ENCODE peak calls at places on chromosomes 6 and 20, in four cellular contexts. F is GM23338, R is hepatocyte, D is SK-N-SH. W is an unnamed sample.

GRCh38 chr6:97240222-97240621 is 42.8 kb downstream of the MMS22L start:
- DNase-seq in F (no peak), R (no peak), D (no peak), W (no peak)

GRCh38 chr20:62970307-62971210 is 18.1 kb downstream of the SLC17A9 start:
- DNase-seq in F (no peak), R (no peak), D (no peak), W (no peak)

GRCh38 chr6:164107297-164107995 is 692.9 kb downstream of the QKI start:
- DNase-seq in F (no peak), R (no peak), D (no peak), W (no peak)

GRCh38 chr20:24697411-24697810 is 228.0 kb downstream of the SYNDIG1 start:
- DNase-seq in F (no peak), R (no peak), D (no peak), W (no peak)

GRCh38 chr6:22899446-22899845 is 330.1 kb downstream of the HDGFL1 start:
- DNase-seq in F (no peak), R (no peak), D (no peak), W (no peak)

GRCh38 chr6:146876271-146877151 is 277.7 kb downstream of the ADGB start:
- DNase-seq in F (no peak), R (no peak), D (no peak), W (no peak)

GRCh38 chr6:46170357-46171289 is at the start of gene ENPP5:
- DNase-seq in F (peak; percentile 98), R (peak; percentile 93), D (peak; percentile 44), W (peak; percentile 79)

GRCh38 chr6:63319911-63320310 is at the start of gene LGSN:
- DNase-seq in F (no peak), R (no peak), D (no peak), W (no peak)

GRCh38 chr6:51213806-51214205 is 395.1 kb downstream of the TFAP2B start:
- DNase-seq in F (peak; percentile 56), R (no peak), D (no peak), W (no peak)

GRCh38 chr6:72363844-72364740 is 257.8 kb upstream of the KCNQ5 start:
- DNase-seq in F (no peak), R (peak; percentile 51), D (no peak), W (no peak)

GRCh38 chr20:63686492-63687321 is 9.7 kb upstream of the TNFRSF6B start:
- DNase-seq in F (no peak), R (peak; percentile 60), D (no peak), W (no peak)

GRCh38 chr6:75290558-75290957 is 6.0 kb upstream of the TMEM30A start:
- DNase-seq in F (peak; percentile 60), R (no peak), D (peak; percentile 37), W (no peak)

GRCh38 chr20:40279390-40279789 is 409.6 kb downstream of the MAFB start:
- DNase-seq in F (no peak), R (peak; percentile 32), D (peak; percentile 61), W (no peak)

GRCh38 chr20:63176035-63176434 is 39.9 kb downstream of the YTHDF1 start:
- DNase-seq in F (peak; percentile 83), R (peak; percentile 44), D (no peak), W (no peak)

GRCh38 chr20:13401596-13401995 is 180.5 kb downstream of the ISM1 start:
- DNase-seq in F (no peak), R (no peak), D (no peak), W (no peak)

GRCh38 chr6:156857573-156857972 is 80.4 kb downstream of the ARID1B start:
- DNase-seq in F (no peak), R (no peak), D (no peak), W (no peak)

GRCh38 chr6:125273251-125273650 is 28.5 kb downstream of the HDDC2 start:
- DNase-seq in F (no peak), R (no peak), D (no peak), W (no peak)

GRCh38 chr20:24450646-24451376 is 18.6 kb upstream of the SYNDIG1 start:
- DNase-seq in F (no peak), R (no peak), D (no peak), W (no peak)

GRCh38 chr6:123587838-123588545 is 48.8 kb downstream of the TRDN start:
- DNase-seq in F (peak; percentile 67), R (no peak), D (no peak), W (no peak)

GRCh38 chr6:64034840-64035656 is 399.4 kb downstream of the PHF3 start:
- DNase-seq in F (no peak), R (peak; percentile 46), D (no peak), W (no peak)

GRCh38 chr20:40979247-40979646 is 49.4 kb upstream of the TOP1 start:
- DNase-seq in F (no peak), R (no peak), D (no peak), W (no peak)

GRCh38 chr20:10671221-10671849 is 2.5 kb downstream of the JAG1 start:
- DNase-seq in F (peak; percentile 85), R (peak; percentile 93), D (peak; percentile 71), W (peak; percentile 28)

GRCh38 chr20:34365765-34366213 is 2.7 kb downstream of the ITCH start:
- DNase-seq in F (no peak), R (no peak), D (no peak), W (peak; percentile 83)

GRCh38 chr6:127641905-127642304 is 64.9 kb downstream of the C6orf58 start:
- DNase-seq in F (peak; percentile 81), R (peak; percentile 51), D (peak; percentile 28), W (peak; percentile 30)

GRCh38 chr20:57388953-57389694 is 2.1 kb upstream of the RBM38 start:
- DNase-seq in F (peak; percentile 80), R (peak; percentile 92), D (no peak), W (peak; percentile 82)

GRCh38 chr6:150719861-150720260 is 120.2 kb downstream of the PLEKHG1 start:
- DNase-seq in F (no peak), R (no peak), D (no peak), W (no peak)

GRCh38 chr20:64246616-64247311 is 8.8 kb upstream of the PCMTD2 start:
- DNase-seq in F (no peak), R (no peak), D (peak; percentile 35), W (no peak)

GRCh38 chr6:33116881-33117711 is 41.3 kb downstream of the HLA-DPB1 start:
- DNase-seq in F (peak; percentile 87), R (peak; percentile 33), D (peak; percentile 19), W (no peak)

GRCh38 chr20:17558941-17559304 is 11.0 kb upstream of the DSTN start:
- DNase-seq in F (no peak), R (no peak), D (no peak), W (no peak)

GRCh38 chr6:167493961-167494697 is 169.2 kb downstream of the TTLL2 start:
- DNase-seq in F (no peak), R (no peak), D (no peak), W (no peak)

GRCh38 chr6:82298012-82298411 is 50.5 kb upstream of the IBTK start:
- DNase-seq in F (no peak), R (peak; percentile 44), D (no peak), W (no peak)

GRCh38 chr20:11551491-11551890 is 366.2 kb upstream of the BTBD3 start:
- DNase-seq in F (no peak), R (no peak), D (no peak), W (no peak)

GRCh38 chr20:35680464-35681183 is 15.9 kb upstream of the CPNE1 start:
- DNase-seq in F (no peak), R (no peak), D (no peak), W (peak; percentile 15)

GRCh38 chr20:19252670-19253120 is 40.3 kb downstream of the SLC24A3 start:
- DNase-seq in F (no peak), R (peak; percentile 61), D (no peak), W (no peak)

GRCh38 chr6:19699990-19700389 is 137.2 kb upstream of the ID4 start:
- DNase-seq in F (no peak), R (no peak), D (no peak), W (no peak)

GRCh38 chr6:132730560-132730959 is 16.7 kb upstream of the VNN1 start:
- DNase-seq in F (no peak), R (peak; percentile 53), D (no peak), W (no peak)

GRCh38 chr20:14288341-14289330 is 48.8 kb downstream of the FLRT3 start:
- DNase-seq in F (no peak), R (peak; percentile 7), D (no peak), W (no peak)

DNA sequence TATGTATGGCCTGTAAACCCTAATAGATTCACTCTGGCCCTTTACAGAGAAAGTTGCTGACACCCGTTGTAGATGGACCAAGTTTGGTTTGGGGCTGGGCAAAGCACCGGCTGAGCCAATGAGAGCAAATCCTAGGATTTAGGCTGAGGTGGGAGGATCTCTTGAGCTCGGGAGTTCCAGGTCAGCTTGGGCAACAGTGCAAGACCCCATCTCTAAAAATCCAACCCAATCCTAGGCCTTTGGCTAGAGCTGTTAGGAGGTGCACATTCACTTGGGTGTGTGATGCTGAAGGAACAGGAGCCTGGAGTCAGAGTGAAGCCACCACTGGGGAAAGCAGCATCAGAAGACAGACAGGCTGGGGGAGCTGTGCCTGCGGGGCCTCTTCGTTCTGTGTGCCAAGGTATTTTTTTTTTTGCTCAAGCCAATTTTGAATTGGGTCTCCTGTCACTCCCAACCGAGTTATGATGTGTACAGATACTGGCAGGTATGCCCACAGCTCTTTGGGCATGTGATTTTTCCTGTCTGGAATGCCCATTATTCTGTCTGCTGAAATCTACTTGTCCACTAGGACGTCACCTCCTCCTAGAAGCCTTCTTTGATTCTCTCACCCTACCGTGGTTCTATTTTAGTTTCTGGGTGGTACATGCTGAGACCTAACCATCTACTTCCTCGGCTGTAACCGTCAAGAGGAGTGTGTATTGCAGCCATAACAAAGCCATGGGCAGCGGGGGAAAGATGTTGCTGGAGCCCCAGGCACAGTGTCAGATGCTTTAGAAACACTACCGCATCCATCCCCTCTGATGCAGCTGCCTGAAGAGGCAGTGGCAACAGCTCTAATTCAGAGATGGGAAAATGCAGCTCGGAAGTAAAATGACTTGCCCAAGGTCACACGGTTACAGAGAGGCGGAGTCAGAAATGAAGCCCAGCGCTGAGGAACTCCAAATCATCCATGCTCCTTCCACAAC is 54.0 kb downstream of the TTI1 start:
- DNase-seq in F (no peak), R (no peak), D (no peak), W (no peak)
- TF ChIP-seq CTCF in F (peak; percentile 9), R (no peak), D (no peak), W (no peak)

GRCh38 chr6:140069576-140069975 is 695.1 kb upstream of the CITED2 start:
- DNase-seq in F (no peak), R (no peak), D (no peak), W (no peak)
- H3K9me2 ChIP-seq in F (no peaks in the 10 kb centered on the region), R (no peaks in the 10 kb centered on the region), D (no peaks in the 10 kb centered on the region), W (no peaks in the 10 kb centered on the region)

GRCh38 chr6:10310826-10311225 is 104.0 kb downstream of the TFAP2A start:
- DNase-seq in F (no peak), R (no peak), D (no peak), W (no peak)

GRCh38 chr6:10305740-10306423 is 109.0 kb downstream of the TFAP2A start:
- DNase-seq in F (no peak), R (no peak), D (no peak), W (no peak)

GRCh38 chr6:10307028-10307427 is 107.8 kb downstream of the TFAP2A start:
- DNase-seq in F (no peak), R (no peak), D (no peak), W (no peak)

GRCh38 chr6:10309826-10310405 is 105.0 kb downstream of the TFAP2A start:
- DNase-seq in F (peak; percentile 49), R (no peak), D (no peak), W (no peak)

GRCh38 chr6:10307476-10307875 is 107.4 kb downstream of the TFAP2A start:
- DNase-seq in F (peak; percentile 70), R (no peak), D (no peak), W (no peak)
- H3K4me3 ChIP-seq in F (no peak overlapping the region), R (no peak overlapping the region), D (no peak overlapping the region), W (no peak overlapping the region)

GRCh38 chr6:149190228-149190831 is 127.2 kb upstream of the TAB2 start:
- DNase-seq in F (peak; percentile 85), R (no peak), D (no peak), W (peak; percentile 63)
- TF ChIP-seq CTCF in F (peak; percentile 77), R (peak; percentile 10), D (peak; percentile 17), W (peak; percentile 84)

W was measured in OCI-LY7.